ENCODE peak calls at places on chromosomes 1 and 21, in six cellular contexts. N is RPMI8226, E is endothelial cell of umbilical vein, C is NCI-H524, H is mesenchymal stem cell, F is esophagus squamous epithelium. R is an unnamed sample.

GRCh38 chr1:201890806-201891450 is 2.2 kb downstream of the SHISA4 start:
- DNase-seq in N (peak), E (no peak), C (no peak), H (no peak), F (no peak), R (no peak)

GRCh38 chr1:46643368-46643775 is 24.8 kb downstream of the ATPAF1 start:
- DNase-seq in N (peak), E (peak), C (no peak), H (peak), F (no peak), R (peak)

GRCh38 chr1:5892370-5892769 is 99.9 kb downstream of the NPHP4 start:
- DNase-seq in N (no peak), E (no peak), C (no peak), H (no peak), F (no peak), R (no peak)

GRCh38 chr1:18229620-18230019 is 122.0 kb downstream of the IGSF21 start:
- DNase-seq in N (no peak), E (no peak), C (no peak), H (no peak), F (no peak), R (no peak)

GRCh38 chr21:42678118-42678430 is 24.7 kb downstream of the PDE9A start:
- DNase-seq in N (no peak), E (no peak), C (no peak), H (no peak), F (no peak), R (no peak)

GRCh38 chr1:61157420-61157987 is 75.1 kb downstream of the NFIA start:
- DNase-seq in N (peak), E (no peak), C (no peak), H (peak), F (no peak), R (peak)

GRCh38 chr1:220182656-220183055 is 88.7 kb downstream of the IARS2 start:
- DNase-seq in N (no peak), E (peak), C (no peak), H (no peak), F (no peak), R (no peak)

GRCh38 chr21:33011462-33011861 is 14.3 kb upstream of the OLIG2 start:
- DNase-seq in N (no peak), E (no peak), C (no peak), H (peak), F (no peak), R (peak)

GRCh38 chr1:244789276-244789580 is 46.2 kb upstream of the COX20 start:
- DNase-seq in N (no peak), E (no peak), C (no peak), H (no peak), F (no peak), R (no peak)

GRCh38 chr1:39326836-39327235 is 122.3 kb downstream of the MACF1 start:
- DNase-seq in N (no peak), E (no peak), C (no peak), H (peak), F (no peak), R (no peak)

GRCh38 chr1:46303872-46304326 is 401 bp downstream of the UQCRH start:
- DNase-seq in N (no peak), E (peak), C (no peak), H (no peak), F (no peak), R (no peak)

GRCh38 chr1:9825101-9826074 is 1.6 kb upstream of the CLSTN1 start:
- DNase-seq in N (peak), E (peak), C (peak), H (peak), F (no peak), R (no peak)

GRCh38 chr1:95013948-95014574 is 58.7 kb downstream of the ALG14 start:
- DNase-seq in N (no peak), E (peak), C (no peak), H (no peak), F (no peak), R (no peak)

GRCh38 chr1:202961220-202961880 is 3.2 kb upstream of the ADIPOR1 start:
- DNase-seq in N (no peak), E (no peak), C (no peak), H (no peak), F (no peak), R (no peak)

GRCh38 chr21:31283025-31283424 is 61.0 kb downstream of the TIAM1 start:
- DNase-seq in N (no peak), E (no peak), C (no peak), H (no peak), F (no peak), R (no peak)

GRCh38 chr1:10161541-10162290 is 48.7 kb upstream of the KIF1B start:
- DNase-seq in N (no peak), E (peak), C (no peak), H (no peak), F (no peak), R (no peak)

GRCh38 chr1:54567961-54568360 is 19.9 kb downstream of the ACOT11 start:
- DNase-seq in N (no peak), E (no peak), C (no peak), H (peak), F (no peak), R (no peak)

GRCh38 chr1:177615251-177615650 is 354.6 kb downstream of the SEC16B start:
- DNase-seq in N (no peak), E (no peak), C (no peak), H (no peak), F (no peak), R (no peak)

GRCh38 chr1:62687421-62687902 is 724 bp downstream of the DOCK7 start:
- DNase-seq in N (peak), E (peak), C (peak), H (peak), F (no peak), R (no peak)

GRCh38 chr1:220565670-220566069 is 37.7 kb downstream of the MARK1 start:
- DNase-seq in N (no peak), E (no peak), C (no peak), H (no peak), F (no peak), R (no peak)

GRCh38 chr1:42686418-42686817 is 4.2 kb downstream of the YBX1 start:
- DNase-seq in N (no peak), E (no peak), C (no peak), H (no peak), F (no peak), R (no peak)

GRCh38 chr21:43919283-43919682 is 54.3 kb downstream of the AGPAT3 start:
- DNase-seq in N (no peak), E (no peak), C (no peak), H (no peak), F (no peak), R (no peak)

GRCh38 chr21:45412909-45413581 is 8.1 kb downstream of the COL18A1 start:
- DNase-seq in N (no peak), E (no peak), C (no peak), H (no peak), F (no peak), R (no peak)

GRCh38 chr1:92037400-92037799 is 7.6 kb downstream of the EPHX4 start:
- DNase-seq in N (no peak), E (no peak), C (no peak), H (peak), F (no peak), R (peak)

GRCh38 chr1:201015551-201016091 is 7.9 kb downstream of the KIF21B start:
- DNase-seq in N (no peak), E (peak), C (no peak), H (peak), F (no peak), R (no peak)